ENCODE peak calls at places on chromosomes 7 and 10, in four cellular contexts. One of them, this sample, is unnamed.

GRCh38 chr10:26417136-26417535 is 21.0 kb upstream of the APBB1IP start:
- DNase-seq in GM12878: no peak
- DNase-seq in HepG2: no peak
- DNase-seq in K562: no peak
- DNase-seq in this sample: no peak

GRCh38 chr10:21526952-21527633 is 1.6 kb upstream of the SKIDA1 start:
- DNase-seq in K562: peak
- DNase-seq in GM12878: no peak
- DNase-seq in HepG2: peak
- DNase-seq in this sample: no peak

GRCh38 chr7:108613147-108613948 is 43.7 kb downstream of the DNAJB9 start:
- DNase-seq in K562: peak
- DNase-seq in GM12878: no peak
- DNase-seq in HepG2: peak
- DNase-seq in this sample: peak

GRCh38 chr10:18140957-18141888 is 999 bp downstream of the CACNB2 start:
- DNase-seq in GM12878: no peak
- DNase-seq in HepG2: no peak
- DNase-seq in K562: no peak
- DNase-seq in this sample: peak

GRCh38 chr10:4051408-4052151 is 266.6 kb upstream of the KLF6 start:
- DNase-seq in K562: no peak
- DNase-seq in HepG2: no peak
- DNase-seq in GM12878: no peak
- DNase-seq in this sample: no peak

GRCh38 chr10:131580076-131580652 is 268.6 kb upstream of the TCERG1L start:
- DNase-seq in K562: no peak
- DNase-seq in HepG2: no peak
- DNase-seq in GM12878: no peak
- DNase-seq in this sample: no peak

GRCh38 chr10:62278461-62278910 is 9.8 kb upstream of the RTKN2 start:
- DNase-seq in GM12878: no peak
- DNase-seq in K562: no peak
- DNase-seq in HepG2: no peak
- DNase-seq in this sample: no peak

GRCh38 chr10:132272061-132272766 is 35.5 kb downstream of the STK32C start:
- DNase-seq in HepG2: no peak
- DNase-seq in K562: no peak
- DNase-seq in GM12878: no peak
- DNase-seq in this sample: no peak

GRCh38 chr10:110363572-110364411 is 59.1 kb upstream of the SMNDC1 start:
- DNase-seq in HepG2: no peak
- DNase-seq in GM12878: no peak
- DNase-seq in K562: no peak
- DNase-seq in this sample: no peak

GRCh38 chr7:54960517-54960916 is 58.3 kb upstream of the EGFR start:
- DNase-seq in K562: no peak
- DNase-seq in HepG2: no peak
- DNase-seq in GM12878: no peak
- DNase-seq in this sample: no peak

GRCh38 chr10:113557389-113558321 is 4.8 kb downstream of the HABP2 start:
- DNase-seq in K562: peak
- DNase-seq in HepG2: no peak
- DNase-seq in GM12878: no peak
- DNase-seq in this sample: no peak

GRCh38 chr7:15765753-15766152 is 79.3 kb upstream of the MEOX2 start:
- DNase-seq in K562: no peak
- DNase-seq in GM12878: no peak
- DNase-seq in HepG2: no peak
- DNase-seq in this sample: no peak

GRCh38 chr7:151056286-151057037 is 1.2 kb downstream of the CDK5 start:
- DNase-seq in K562: peak
- DNase-seq in GM12878: no peak
- DNase-seq in HepG2: no peak
- DNase-seq in this sample: no peak

GRCh38 chr10:3805227-3805790 is 20.3 kb upstream of the KLF6 start:
- DNase-seq in HepG2: no peak
- DNase-seq in GM12878: peak
- DNase-seq in K562: peak
- DNase-seq in this sample: no peak

GRCh38 chr7:27635728-27636127 is 27.0 kb downstream of the HIBADH start:
- DNase-seq in K562: no peak
- DNase-seq in GM12878: no peak
- DNase-seq in HepG2: no peak
- DNase-seq in this sample: no peak

GRCh38 chr7:1812693-1813393 is 142.8 kb downstream of the ELFN1 start:
- DNase-seq in GM12878: no peak
- DNase-seq in K562: no peak
- DNase-seq in HepG2: no peak
- DNase-seq in this sample: no peak

GRCh38 chr10:11899067-11899876 is 76.1 kb downstream of the PROSER2 start:
- DNase-seq in HepG2: no peak
- DNase-seq in GM12878: no peak
- DNase-seq in K562: no peak
- DNase-seq in this sample: no peak

GRCh38 chr10:102225646-102226541 is at the start of gene ELOVL3:
- DNase-seq in HepG2: peak
- DNase-seq in GM12878: peak
- DNase-seq in K562: peak
- DNase-seq in this sample: no peak

GRCh38 chr7:25014735-25015134 is 34.8 kb upstream of the OSBPL3 start:
- DNase-seq in GM12878: no peak
- DNase-seq in K562: no peak
- DNase-seq in HepG2: no peak
- DNase-seq in this sample: no peak

GRCh38 chr10:46046261-46046660 is at the start of gene MSMB:
- DNase-seq in K562: no peak
- DNase-seq in HepG2: no peak
- DNase-seq in GM12878: no peak
- DNase-seq in this sample: no peak

GRCh38 chr7:99098824-99099498 is 44.9 kb downstream of the SMURF1 start:
- DNase-seq in HepG2: peak
- DNase-seq in GM12878: no peak
- DNase-seq in K562: no peak
- DNase-seq in this sample: peak

GRCh38 chr10:126041804-126042231 is 145.5 kb downstream of the FANK1 start:
- DNase-seq in HepG2: peak
- DNase-seq in GM12878: peak
- DNase-seq in K562: no peak
- DNase-seq in this sample: no peak

GRCh38 chr7:51019231-51019844 is 236.6 kb upstream of the GRB10 start:
- DNase-seq in HepG2: no peak
- DNase-seq in K562: no peak
- DNase-seq in GM12878: no peak
- DNase-seq in this sample: no peak

GRCh38 chr10:77504196-77504869 is 133.3 kb downstream of the KCNMA1 start:
- DNase-seq in HepG2: no peak
- DNase-seq in GM12878: no peak
- DNase-seq in K562: no peak
- DNase-seq in this sample: no peak

GRCh38 chr7:11450246-11450645 is 381.8 kb downstream of the THSD7A start:
- DNase-seq in HepG2: no peak
- DNase-seq in GM12878: no peak
- DNase-seq in K562: no peak
- DNase-seq in this sample: no peak

GRCh38 chr10:30063098-30063497 is 3.7 kb upstream of the JCAD start:
- DNase-seq in GM12878: no peak
- DNase-seq in K562: no peak
- DNase-seq in HepG2: no peak
- DNase-seq in this sample: no peak

GRCh38 chr10:102152545-102152890 is 329 bp downstream of the NOLC1 start:
- DNase-seq in K562: no peak
- DNase-seq in HepG2: no peak
- DNase-seq in GM12878: no peak
- DNase-seq in this sample: peak

GRCh38 chr10:132774179-132774904 is 11.6 kb downstream of the NKX6-2 start:
- DNase-seq in GM12878: no peak
- DNase-seq in HepG2: peak
- DNase-seq in K562: no peak
- DNase-seq in this sample: no peak

GRCh38 chr7:155533120-155533826 is 13.1 kb downstream of the CNPY1 start:
- DNase-seq in K562: no peak
- DNase-seq in GM12878: no peak
- DNase-seq in HepG2: no peak
- DNase-seq in this sample: peak
- TF ChIP-seq FOXK2 in K562: no peak
- TF ChIP-seq FOXK2 in GM12878: no peak
- TF ChIP-seq FOXK2 in HepG2: no peak
- TF ChIP-seq FOXK2 in this sample: no peak

GRCh38 chr10:78972947-78973900 is 95.5 kb upstream of the ZMIZ1 start:
- DNase-seq in K562: peak
- DNase-seq in GM12878: peak
- DNase-seq in HepG2: peak
- DNase-seq in this sample: peak

GRCh38 chr10:78971094-78971682 is 97.6 kb upstream of the ZMIZ1 start:
- DNase-seq in GM12878: no peak
- DNase-seq in K562: no peak
- DNase-seq in HepG2: no peak
- DNase-seq in this sample: no peak

GRCh38 chr10:78970261-78970660 is 98.5 kb upstream of the ZMIZ1 start:
- DNase-seq in GM12878: no peak
- DNase-seq in K562: no peak
- DNase-seq in HepG2: no peak
- DNase-seq in this sample: no peak

GRCh38 chr10:78973901-78974408 is 94.8 kb upstream of the ZMIZ1 start:
- DNase-seq in GM12878: no peak
- DNase-seq in HepG2: peak
- DNase-seq in K562: peak
- DNase-seq in this sample: peak

GRCh38 chr10:78972160-78972946 is 96.4 kb upstream of the ZMIZ1 start:
- DNase-seq in GM12878: no peak
- DNase-seq in HepG2: peak
- DNase-seq in K562: peak
- DNase-seq in this sample: no peak
- TF ChIP-seq TARDBP in GM12878: no peak
- TF ChIP-seq TARDBP in HepG2: peak
- TF ChIP-seq TARDBP in K562: peak
- TF ChIP-seq TARDBP in this sample: no peak

DNA sequence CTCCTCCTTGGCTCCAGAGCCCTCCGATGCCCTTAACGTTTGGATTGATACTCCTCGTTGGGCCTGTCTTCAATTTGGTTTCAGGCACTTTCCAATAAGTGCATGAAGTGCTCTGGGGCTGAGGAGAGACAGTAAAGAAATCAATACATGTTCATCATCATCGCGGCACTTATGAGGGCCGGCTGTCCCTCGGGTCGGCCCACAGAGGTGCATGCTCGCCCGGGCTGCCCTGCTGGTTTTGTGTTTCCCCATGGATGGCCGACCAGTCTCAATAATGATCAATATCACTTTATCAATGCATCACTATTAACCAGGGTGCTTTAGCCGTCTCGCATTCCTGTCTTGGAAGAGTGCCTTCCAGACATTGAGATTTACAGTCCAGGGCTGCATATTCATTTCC is 154.2 kb downstream of the EBF3 start:
- DNase-seq in K562: no peak
- DNase-seq in GM12878: no peak
- DNase-seq in HepG2: no peak
- DNase-seq in this sample: no peak
- TF ChIP-seq FOXK2 in K562: no peak
- TF ChIP-seq FOXK2 in GM12878: no peak
- TF ChIP-seq FOXK2 in HepG2: no peak
- TF ChIP-seq FOXK2 in this sample: no peak

GRCh38 chr7:18566829-18567228 is 71.3 kb downstream of the HDAC9 start:
- DNase-seq in HepG2: no peak
- DNase-seq in K562: no peak
- DNase-seq in GM12878: peak
- DNase-seq in this sample: no peak
- TF ChIP-seq TARDBP in HepG2: no peak
- TF ChIP-seq TARDBP in K562: no peak
- TF ChIP-seq TARDBP in GM12878: no peak
- TF ChIP-seq TARDBP in this sample: no peak

GRCh38 chr7:138475377-138475776 is 15.3 kb downstream of the TRIM24 start:
- DNase-seq in HepG2: no peak
- DNase-seq in GM12878: no peak
- DNase-seq in K562: no peak
- DNase-seq in this sample: no peak

GRCh38 chr7:138477581-138477980 is 17.5 kb downstream of the TRIM24 start:
- DNase-seq in K562: no peak
- DNase-seq in HepG2: no peak
- DNase-seq in GM12878: no peak
- DNase-seq in this sample: no peak

GRCh38 chr7:138477081-138477578 is 17.1 kb downstream of the TRIM24 start:
- DNase-seq in GM12878: no peak
- DNase-seq in K562: no peak
- DNase-seq in HepG2: peak
- DNase-seq in this sample: no peak

GRCh38 chr7:138480527-138480926 is 20.5 kb downstream of the TRIM24 start:
- DNase-seq in HepG2: no peak
- DNase-seq in GM12878: no peak
- DNase-seq in K562: no peak
- DNase-seq in this sample: no peak

GRCh38 chr7:138478499-138478908 is 18.4 kb downstream of the TRIM24 start:
- DNase-seq in K562: no peak
- DNase-seq in HepG2: no peak
- DNase-seq in GM12878: peak
- DNase-seq in this sample: no peak
- TF ChIP-seq FOXK2 in K562: no peak
- TF ChIP-seq FOXK2 in HepG2: no peak
- TF ChIP-seq FOXK2 in GM12878: no peak
- TF ChIP-seq FOXK2 in this sample: no peak

GRCh38 chr7:100893318-100893895 is 2.3 kb downstream of the ACHE start:
- DNase-seq in K562: no peak
- DNase-seq in GM12878: no peak
- DNase-seq in HepG2: no peak
- DNase-seq in this sample: no peak
- TF ChIP-seq TARDBP in K562: no peak
- TF ChIP-seq TARDBP in GM12878: no peak
- TF ChIP-seq TARDBP in HepG2: no peak
- TF ChIP-seq TARDBP in this sample: no peak

DNA sequence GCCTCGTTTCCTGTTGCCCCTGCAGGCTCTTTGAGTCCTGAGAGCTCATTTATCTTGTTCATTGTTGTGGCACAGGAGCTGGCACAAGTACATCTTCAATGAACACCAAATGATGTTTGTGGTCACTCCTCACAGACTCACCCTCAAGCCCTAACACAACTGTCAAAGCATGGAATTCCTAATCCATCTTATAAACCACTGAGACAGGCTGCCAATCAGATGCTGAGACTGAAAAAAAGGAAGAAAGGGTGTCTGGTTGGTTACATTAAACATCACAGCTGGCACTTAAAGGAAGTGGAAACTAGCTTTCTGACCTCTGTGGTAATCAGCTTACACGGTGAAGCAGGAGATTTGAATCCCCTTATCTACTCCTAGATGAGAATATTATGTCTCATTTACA is 7.7 kb upstream of the CCDC172 start:
- DNase-seq in K562: no peak
- DNase-seq in HepG2: no peak
- DNase-seq in GM12878: no peak
- DNase-seq in this sample: no peak
- TF ChIP-seq FOXK2 in K562: no peak
- TF ChIP-seq FOXK2 in HepG2: no peak
- TF ChIP-seq FOXK2 in GM12878: no peak
- TF ChIP-seq FOXK2 in this sample: no peak

This sample was measured in HEK293T.